ENCODE peak calls at places on chromosomes 7 and 10, in four cellular contexts. M, T, D and V are unnamed samples.

GRCh38 chr10:87915989-87916388 is 52.6 kb downstream of the PTEN start:
- DNase-seq in M (no peak), T (no peak), D (no peak), V (no peak)

GRCh38 chr7:94698275-94698674 is 42.3 kb upstream of the SGCE start:
- DNase-seq in M (no peak), T (no peak), D (no peak), V (no peak)

GRCh38 chr7:114648680-114649079 is 234.1 kb downstream of the FOXP2 start:
- DNase-seq in M (no peak), T (no peak), D (no peak), V (no peak)

GRCh38 chr7:105773030-105773460 is 103.4 kb downstream of the ATXN7L1 start:
- DNase-seq in M (no peak), T (no peak), D (no peak), V (no peak)

GRCh38 chr7:87216701-87217508 is 2.6 kb downstream of the TMEM243 start:
- DNase-seq in M (no peak), T (no peak), D (no peak), V (no peak)

GRCh38 chr7:46576950-46577349 is 655.9 kb upstream of the IGFBP3 start:
- DNase-seq in M (no peak), T (no peak), D (no peak), V (no peak)

GRCh38 chr10:87862644-87863101 is 660 bp downstream of the KLLN start:
- DNase-seq in M (no peak), T (no peak), D (peak; percentile 20), V (no peak)

GRCh38 chr10:7593068-7593467 is 73.7 kb downstream of the ITIH5 start:
- DNase-seq in M (peak; percentile 40), T (peak; percentile 54), D (no peak), V (no peak)

GRCh38 chr7:105776068-105776790 is 100.2 kb downstream of the ATXN7L1 start:
- DNase-seq in M (no peak), T (peak; percentile 80), D (peak; percentile 65), V (peak; percentile 47)

GRCh38 chr7:36278069-36278766 is 111.4 kb upstream of the ANLN start:
- DNase-seq in M (no peak), T (no peak), D (no peak), V (no peak)

GRCh38 chr10:97412891-97413304 is 11.8 kb upstream of the RRP12 start:
- DNase-seq in M (peak; percentile 52), T (no peak), D (no peak), V (no peak)

GRCh38 chr7:46032936-46033335 is 111.9 kb upstream of the IGFBP3 start:
- DNase-seq in M (no peak), T (no peak), D (no peak), V (no peak)

GRCh38 chr10:119270893-119271361 is 63.6 kb downstream of the GRK5 start:
- DNase-seq in M (peak; percentile 94), T (peak; percentile 82), D (peak; percentile 67), V (peak; percentile 84)

GRCh38 chr7:6437251-6437650 is 10.5 kb downstream of the DAGLB start:
- DNase-seq in M (no peak), T (no peak), D (no peak), V (no peak)

GRCh38 chr10:88728107-88728763 is 22.2 kb downstream of the LIPK start:
- DNase-seq in M (peak; percentile 76), T (no peak), D (no peak), V (no peak)

GRCh38 chr10:32141018-32141807 is 85.0 kb upstream of the KIF5B start:
- DNase-seq in M (no peak), T (no peak), D (no peak), V (no peak)

GRCh38 chr7:1819258-1819841 is 149.3 kb downstream of the ELFN1 start:
- DNase-seq in M (peak; percentile 73), T (no peak), D (no peak), V (no peak)

GRCh38 chr7:137667633-137668387 is 179.0 kb downstream of the DGKI start:
- DNase-seq in M (no peak), T (no peak), D (no peak), V (no peak)

GRCh38 chr7:5598261-5598761 is 174.7 kb upstream of the TNRC18 start:
- DNase-seq in M (no peak), T (no peak), D (no peak), V (no peak)

GRCh38 chr10:48215148-48215982 is 59.1 kb downstream of the FRMPD2 start:
- DNase-seq in M (no peak), T (no peak), D (no peak), V (peak; percentile 47)

GRCh38 chr7:92916751-92917369 is 80.5 kb upstream of the CDK6 start:
- DNase-seq in M (no peak), T (no peak), D (no peak), V (no peak)

GRCh38 chr7:107150375-107151073 is 18.3 kb upstream of the HBP1 start:
- DNase-seq in M (peak; percentile 80), T (peak; percentile 83), D (peak; percentile 80), V (peak; percentile 72)

GRCh38 chr7:90266808-90267207 is 21.8 kb downstream of the CFAP69 start:
- DNase-seq in M (no peak), T (no peak), D (peak; percentile 28), V (no peak)

GRCh38 chr7:16702433-16702832 is 51.1 kb upstream of the TSPAN13 start:
- DNase-seq in M (no peak), T (no peak), D (no peak), V (no peak)

GRCh38 chr10:31962826-31963597 is 34.4 kb upstream of the ARHGAP12 start:
- DNase-seq in M (no peak), T (no peak), D (no peak), V (no peak)

GRCh38 chr7:67825356-67825755 is 828.7 kb downstream of the TYW1 start:
- DNase-seq in M (no peak), T (no peak), D (no peak), V (no peak)

GRCh38 chr7:2880882-2881281 is 36.8 kb upstream of the GNA12 start:
- DNase-seq in M (no peak), T (peak; percentile 84), D (peak; percentile 41), V (no peak)

GRCh38 chr10:133390597-133391248 is 3.2 kb upstream of the MTG1 start:
- DNase-seq in M (no peak), T (no peak), D (peak; percentile 7), V (no peak)

GRCh38 chr10:94521276-94522250 is 24.0 kb upstream of the HELLS start:
- DNase-seq in M (no peak), T (no peak), D (no peak), V (no peak)

GRCh38 chr10:130409931-130410330 is 273.7 kb downstream of the GLRX3 start:
- DNase-seq in M (no peak), T (no peak), D (no peak), V (no peak)

GRCh38 chr7:123198111-123198510 is 1.7 kb downstream of the SLC13A1 start:
- DNase-seq in M (no peak), T (no peak), D (no peak), V (no peak)

GRCh38 chr10:3873728-3874461 is 88.9 kb upstream of the KLF6 start:
- DNase-seq in M (no peak), T (no peak), D (no peak), V (no peak)
- H3K27ac ChIP-seq in M (peak overlapping the region; percentile 13), T (no peak overlapping the region), D (peak overlapping the region; percentile 37), V (peak overlapping the region; percentile 14)

GRCh38 chr7:151844080-151844827 is 32.7 kb downstream of the PRKAG2 start:
- DNase-seq in M (no peak), T (no peak), D (no peak), V (no peak)
- H3K4me1 ChIP-seq in M (peaks cover 16% of the 10 kb centered on the region), T (no peaks in the 10 kb centered on the region), D (no peaks in the 10 kb centered on the region), V (no peaks in the 10 kb centered on the region)

GRCh38 chr10:82908096-82908495 is 1033.1 kb downstream of the NRG3 start:
- DNase-seq in M (no peak), T (no peak), D (no peak), V (no peak)
- H3K36me3 ChIP-seq in M (no peaks in the 10 kb centered on the region), T (no peaks in the 10 kb centered on the region), D (no peaks in the 10 kb centered on the region), V (no peaks in the 10 kb centered on the region)

GRCh38 chr7:134832367-134832766 is 52.9 kb downstream of the CALD1 start:
- DNase-seq in M (no peak), T (no peak), D (no peak), V (no peak)
- H3K27ac ChIP-seq in M (peak overlapping the region; percentile 14), T (no peak overlapping the region), D (peak overlapping the region; percentile 97), V (no peak overlapping the region)

DNA sequence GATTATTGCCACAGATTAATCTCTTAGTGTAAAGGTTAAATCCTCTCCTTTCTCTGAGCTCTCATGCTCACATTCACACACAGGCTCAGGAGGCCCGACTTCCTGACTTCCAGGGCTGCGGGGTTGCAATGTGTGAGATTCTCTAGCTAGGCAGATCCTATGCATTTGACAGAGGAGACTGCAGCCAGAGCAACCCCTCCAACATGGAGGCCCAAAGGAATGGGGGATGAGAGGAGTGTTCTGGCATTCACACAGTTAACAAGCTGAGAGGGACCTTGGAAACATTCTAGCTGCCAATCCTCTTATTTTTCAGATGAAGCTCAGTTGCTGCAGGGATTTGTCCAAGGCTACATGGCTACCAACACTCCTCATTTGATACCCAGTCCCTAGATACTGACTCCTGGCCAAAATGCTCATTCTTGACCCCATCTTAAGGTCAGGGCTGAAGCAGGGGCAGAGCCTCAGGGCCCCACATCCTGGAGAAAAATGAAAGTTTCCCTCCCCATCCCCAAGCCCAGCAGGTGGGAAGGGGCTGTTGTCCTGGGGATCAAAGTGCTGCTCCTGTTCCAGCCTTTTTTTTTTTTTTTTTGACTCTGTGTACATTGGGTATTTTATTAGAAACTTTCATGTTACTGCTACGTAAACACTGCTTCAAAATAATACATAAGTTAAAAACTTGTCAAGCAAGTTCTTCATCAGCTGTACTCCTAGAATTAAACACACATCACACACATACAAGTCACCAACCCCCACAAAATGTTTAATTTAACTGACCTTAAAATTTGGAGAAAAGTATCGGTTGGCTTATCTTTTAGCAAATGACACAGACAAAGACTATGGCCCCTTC is 325.6 kb downstream of the PLXNA4 start:
- DNase-seq in M (no peak), T (no peak), D (no peak), V (no peak)
- H3K4me1 ChIP-seq in M (peaks cover 8% of the 10 kb centered on the region), T (peaks cover 9% of the 10 kb centered on the region), D (no peaks in the 10 kb centered on the region), V (peaks cover 11% of the 10 kb centered on the region)

DNA sequence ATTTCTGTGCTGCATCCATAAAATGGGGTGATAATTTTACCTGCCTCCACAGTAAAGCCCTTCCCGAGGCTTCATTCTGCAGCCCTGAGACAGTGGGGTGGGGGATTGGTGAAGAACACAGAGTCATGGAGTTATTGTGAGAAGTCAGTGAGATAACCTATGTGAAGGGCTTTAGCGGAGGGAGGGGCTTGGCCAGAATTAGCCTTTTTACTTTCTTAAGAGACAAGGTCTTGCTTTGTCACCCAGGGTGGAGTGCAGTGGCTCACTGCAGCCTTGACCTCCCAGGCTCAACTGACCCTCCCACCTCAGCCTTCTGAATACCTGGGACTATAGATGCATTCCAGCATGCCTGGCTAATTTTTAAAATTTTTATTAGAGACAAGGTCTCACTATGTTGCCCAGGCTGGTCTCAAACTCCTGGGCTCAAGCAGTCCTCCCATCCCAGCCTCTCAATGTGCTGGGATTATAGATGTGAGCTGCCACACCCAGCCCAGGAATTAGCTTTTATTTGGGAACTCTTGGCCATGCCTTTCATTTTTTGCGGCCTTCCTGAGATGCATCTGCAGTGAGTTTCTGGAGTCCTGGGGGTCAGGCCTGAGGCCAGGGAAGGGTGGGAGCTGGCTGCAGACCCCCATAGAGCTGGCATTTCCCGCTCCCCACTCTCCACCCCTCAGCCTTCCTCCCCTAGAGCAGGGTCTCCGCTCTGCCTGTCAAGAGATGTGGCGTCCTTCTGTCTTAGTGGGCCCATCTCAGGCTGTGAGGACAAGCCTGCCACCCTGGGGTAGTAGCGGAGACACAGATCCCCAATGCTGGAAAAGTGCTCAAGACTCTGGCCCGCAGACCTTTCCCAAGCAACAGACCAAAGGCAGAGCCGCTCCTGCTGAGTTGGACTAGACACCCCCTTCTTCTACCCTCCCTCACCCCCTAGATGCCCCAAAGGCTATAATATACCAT is 77.0 kb downstream of the ZMIZ1 start:
- DNase-seq in M (no peak), T (no peak), D (no peak), V (no peak)
- H3K36me3 ChIP-seq in M (no peaks in the 10 kb centered on the region), T (no peaks in the 10 kb centered on the region), D (no peaks in the 10 kb centered on the region), V (no peaks in the 10 kb centered on the region)